ENCODE peak calls at places on chromosomes 5 and 9, in six cellular contexts. Y is K562, T is HepG2, R is A549, M is upper lobe of left lung, U is GM12878. Q is an unnamed sample.

GRCh38 chr9:14780251-14780650 is 57.7 kb upstream of the CER1 start:
- ATAC-seq in U (no peak), T (no peak), M (no peak), Y (no peak), R (no peak), Q (no peak)

GRCh38 chr5:143016777-143017374 is 246.7 kb downstream of the ARHGAP26 start:
- ATAC-seq in R (peak; percentile 68), U (peak; percentile 28), T (no peak), M (no peak), Y (peak; percentile 79), Q (no peak)

GRCh38 chr5:16759147-16759800 is 142.5 kb upstream of the RETREG1 start:
- ATAC-seq in U (peak; percentile 86), Y (no peak), R (no peak), M (no peak), T (no peak), Q (no peak)

GRCh38 chr5:171845857-171846785 is 60.5 kb downstream of the SMIM23 start:
- ATAC-seq in U (no peak), Y (peak; percentile 50), T (peak; percentile 47), M (no peak), R (peak; percentile 65), Q (peak; percentile 32)

GRCh38 chr9:87447547-87448432 is 49.9 kb upstream of the DAPK1 start:
- ATAC-seq in R (no peak), U (no peak), T (no peak), M (peak; percentile 20), Y (peak; percentile 47), Q (no peak)

GRCh38 chr9:128747233-128747632 is 23.3 kb upstream of the ZDHHC12 start:
- ATAC-seq in M (no peak), R (peak; percentile 52), U (no peak), Y (peak; percentile 84), T (no peak), Q (no peak)

GRCh38 chr5:153623117-153623516 is 132.6 kb downstream of the GRIA1 start:
- ATAC-seq in U (no peak), T (no peak), Y (no peak), R (peak; percentile 43), M (no peak), Q (no peak)

GRCh38 chr5:29218138-29218537 is 1975.3 kb upstream of the CDH6 start:
- ATAC-seq in Y (no peak), T (no peak), U (no peak), M (no peak), R (peak; percentile 21), Q (no peak)

GRCh38 chr5:52657231-52657645 is 130.5 kb upstream of the ITGA1 start:
- ATAC-seq in M (no peak), Y (no peak), R (no peak), U (peak; percentile 31), T (no peak), Q (no peak)

GRCh38 chr5:128196791-128197190 is 113.2 kb downstream of the SLC12A2 start:
- ATAC-seq in T (no peak), U (no peak), R (no peak), Y (no peak), M (no peak), Q (no peak)

GRCh38 chr5:176157656-176158055 is 80.6 kb upstream of the SIMC1 start:
- ATAC-seq in Y (no peak), M (no peak), R (no peak), U (no peak), T (no peak), Q (no peak)

GRCh38 chr5:133227082-133227481 is 175.3 kb downstream of the HSPA4 start:
- ATAC-seq in U (no peak), T (no peak), M (no peak), Y (peak; percentile 77), R (no peak), Q (no peak)

GRCh38 chr9:107137495-107138202 is 145.4 kb upstream of the RAD23B start:
- ATAC-seq in U (peak; percentile 70), M (no peak), T (peak; percentile 69), Y (peak; percentile 89), R (peak; percentile 83), Q (no peak)

GRCh38 chr5:6682239-6682638 is 31.0 kb upstream of the TENT4A start:
- ATAC-seq in Y (peak; percentile 86), R (peak; percentile 36), M (no peak), U (no peak), T (no peak), Q (no peak)

GRCh38 chr5:93677344-93678021 is 63.9 kb downstream of the POU5F2 start:
- ATAC-seq in T (peak; percentile 96), U (no peak), Y (no peak), M (no peak), R (no peak), Q (no peak)

GRCh38 chr9:99177576-99178365 is 44.0 kb downstream of the ALG2 start:
- ATAC-seq in M (no peak), Y (no peak), R (no peak), T (no peak), U (no peak), Q (no peak)

GRCh38 chr9:126413470-126414051 is 86.9 kb downstream of the MVB12B start:
- ATAC-seq in U (no peak), R (no peak), Y (no peak), M (no peak), T (no peak), Q (no peak)

GRCh38 chr9:97557606-97558095 is 56.2 kb downstream of the TMOD1 start:
- ATAC-seq in U (no peak), R (no peak), Y (no peak), M (peak; percentile 25), T (no peak), Q (peak; percentile 90)

GRCh38 chr5:79357401-79357800 is 121.5 kb downstream of the JMY start:
- ATAC-seq in T (no peak), U (no peak), Y (no peak), R (no peak), M (no peak), Q (no peak)

GRCh38 chr5:116370886-116371285 is 203.7 kb downstream of the SEMA6A start:
- ATAC-seq in Y (no peak), T (no peak), R (no peak), U (no peak), M (no peak), Q (peak; percentile 42)

GRCh38 chr5:77770293-77771005 is 5.7 kb downstream of the TBCA start:
- ATAC-seq in Y (no peak), M (no peak), R (no peak), T (no peak), U (peak; percentile 23), Q (no peak)

GRCh38 chr5:31232273-31232888 is 38.9 kb downstream of the CDH6 start:
- ATAC-seq in R (peak; percentile 90), M (no peak), Y (peak; percentile 96), U (peak; percentile 95), T (peak; percentile 94), Q (no peak)

GRCh38 chr5:100790170-100790665 is 112.9 kb downstream of the ST8SIA4 start:
- ATAC-seq in U (peak; percentile 80), M (no peak), Y (peak; percentile 53), T (peak; percentile 54), R (peak; percentile 88), Q (no peak)
- TF ChIP-seq CTCF in U (peak; percentile 31), M (no peak), Y (no peak), T (no peak), R (peak; percentile 46), Q (no peak)

GRCh38 chr5:139660105-139660915 is 12.2 kb downstream of the CXXC5 start:
- ATAC-seq in T (no peak), U (no peak), M (peak; percentile 80), R (peak; percentile 69), Y (peak; percentile 1), Q (peak; percentile 49)
- H3K4me1 ChIP-seq in T (peaks cover 72% of the 10 kb centered on the region), U (peaks cover 97% of the 10 kb centered on the region), M (peaks cover 75% of the 10 kb centered on the region), R (peaks cover 93% of the 10 kb centered on the region), Y (peaks cover 88% of the 10 kb centered on the region), Q (peaks cover 62% of the 10 kb centered on the region)

GRCh38 chr5:74332654-74333053 is 307.9 kb downstream of the ENC1 start:
- ATAC-seq in R (no peak), Y (no peak), M (no peak), U (no peak), T (no peak), Q (no peak)
- TF ChIP-seq EP300 in R (no peak), Y (no peak), M (no peak), U (no peak), T (no peak), Q (no peak)

GRCh38 chr5:1468247-1468612 is 23.0 kb upstream of the SLC6A3 start:
- ATAC-seq in Y (peak; percentile 81), T (peak; percentile 30), R (peak; percentile 45), U (peak; percentile 10), M (no peak), Q (no peak)
- TF ChIP-seq CTCF in Y (peak; percentile 66), T (peak; percentile 78), R (peak; percentile 28), U (peak; percentile 30), M (no peak), Q (peak; percentile 15)

DNA sequence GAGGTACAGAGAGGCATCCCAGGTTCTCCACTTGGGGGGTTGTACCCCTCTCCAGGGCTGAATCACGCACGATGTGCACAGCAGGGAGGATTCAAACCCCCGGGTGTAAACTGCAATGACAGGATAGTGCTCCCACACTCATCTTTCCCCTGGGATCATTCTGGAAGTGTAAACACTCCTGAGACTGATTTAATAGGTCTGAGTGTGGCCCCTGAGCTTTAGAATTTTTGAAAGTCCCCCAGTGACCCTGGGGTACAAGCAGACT is 16.5 kb downstream of the BICD2 start:
- ATAC-seq in U (no peak), Y (no peak), M (no peak), T (no peak), R (no peak), Q (no peak)
- H3K4me1 ChIP-seq in U (peaks cover 6% of the 10 kb centered on the region), Y (peaks cover 43% of the 10 kb centered on the region), M (peaks cover 60% of the 10 kb centered on the region), T (peaks cover 58% of the 10 kb centered on the region), R (peaks cover 24% of the 10 kb centered on the region), Q (peaks cover 78% of the 10 kb centered on the region)

DNA sequence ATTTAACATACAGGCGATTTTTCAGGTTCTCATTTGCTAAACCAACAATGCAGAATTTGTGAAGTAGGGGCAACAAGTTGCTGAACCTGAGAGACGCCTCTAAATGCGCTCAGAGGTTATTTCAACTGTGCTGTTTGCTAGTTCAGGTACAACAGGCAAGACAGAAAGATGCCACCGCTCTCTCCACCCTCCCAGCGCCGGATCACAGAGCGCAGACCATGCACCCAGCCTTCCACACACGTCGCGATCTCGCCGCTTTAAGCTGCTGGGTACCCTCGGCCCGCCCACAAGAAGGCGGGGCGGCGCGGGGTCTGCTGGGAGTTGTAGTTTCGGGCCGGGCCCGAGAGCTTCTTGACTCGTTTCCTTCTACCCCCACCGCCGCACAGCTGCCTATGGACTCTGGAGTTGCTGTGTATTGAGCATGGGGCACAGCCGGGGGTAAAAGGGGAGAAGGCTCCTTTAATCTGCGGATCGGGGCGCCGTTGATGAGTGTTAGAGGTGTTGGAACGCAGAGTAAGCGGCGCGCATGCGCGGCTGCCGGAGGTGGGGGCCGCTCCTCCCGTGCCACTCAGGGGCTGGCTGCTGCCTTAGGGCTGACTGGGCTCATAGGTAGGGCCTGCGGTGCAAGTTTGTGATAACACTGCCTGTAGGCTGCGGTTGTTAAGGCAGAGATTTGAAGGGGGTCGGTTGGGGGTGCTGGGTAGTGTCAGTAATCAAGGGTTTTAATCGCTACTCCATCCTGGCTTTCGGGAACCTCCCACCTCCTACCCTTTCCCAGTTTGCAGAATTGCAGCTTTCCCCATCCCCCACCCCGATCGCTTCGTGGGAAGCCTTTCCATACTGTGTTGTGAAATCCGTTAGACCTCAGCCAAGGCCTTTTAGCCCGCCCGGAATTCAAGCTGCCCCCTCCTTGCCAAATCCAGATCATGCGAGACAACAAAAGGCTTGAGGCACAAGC is 40.3 kb upstream of the ABCA1 start:
- ATAC-seq in T (peak; percentile 94), U (peak; percentile 100), Y (peak; percentile 100), M (peak; percentile 96), R (peak; percentile 99), Q (peak; percentile 92)
- TF ChIP-seq EP300 in T (no peak), U (no peak), Y (no peak), M (no peak), R (no peak), Q (no peak)

Q was measured in gastroesophageal sphincter.